ENCODE peak calls at places on chromosomes 5 and 9, in four cellular contexts. One of them, this sample, is unnamed.

GRCh38 chr5:137376127-137376526 is 123.0 kb downstream of the SPOCK1 start:
- DNase-seq in activated CD4-positive, alpha-beta T cell treated with anti-CD3 and anti-CD28 coated beads, Interleukin-2, amount 50 U/mL, for 1 hour: no peak
- DNase-seq in AML-193: no peak
- DNase-seq in T follicular helper cell: no peak
- DNase-seq in this sample: no peak

GRCh38 chr5:131607418-131607817 is 27.6 kb downstream of the RAPGEF6 start:
- DNase-seq in T follicular helper cell: no peak
- DNase-seq in activated CD4-positive, alpha-beta T cell treated with anti-CD3 and anti-CD28 coated beads, Interleukin-2, amount 50 U/mL, for 1 hour: no peak
- DNase-seq in AML-193: no peak
- DNase-seq in this sample: no peak

GRCh38 chr9:11340656-11341055 is 727.9 kb upstream of the PTPRD start:
- DNase-seq in activated CD4-positive, alpha-beta T cell treated with anti-CD3 and anti-CD28 coated beads, Interleukin-2, amount 50 U/mL, for 1 hour: no peak
- DNase-seq in AML-193: no peak
- DNase-seq in T follicular helper cell: no peak
- DNase-seq in this sample: no peak

GRCh38 chr5:140358738-140359310 is 1.2 kb upstream of the SLC4A9 start:
- DNase-seq in activated CD4-positive, alpha-beta T cell treated with anti-CD3 and anti-CD28 coated beads, Interleukin-2, amount 50 U/mL, for 1 hour: no peak
- DNase-seq in AML-193: no peak
- DNase-seq in T follicular helper cell: no peak
- DNase-seq in this sample: no peak

GRCh38 chr5:74394543-74394923 is 246.0 kb downstream of the ENC1 start:
- DNase-seq in activated CD4-positive, alpha-beta T cell treated with anti-CD3 and anti-CD28 coated beads, Interleukin-2, amount 50 U/mL, for 1 hour: no peak
- DNase-seq in T follicular helper cell: no peak
- DNase-seq in AML-193: peak; percentile 35
- DNase-seq in this sample: no peak

GRCh38 chr5:96868603-96869371 is 7.5 kb upstream of the ERAP2 start:
- DNase-seq in T follicular helper cell: no peak
- DNase-seq in activated CD4-positive, alpha-beta T cell treated with anti-CD3 and anti-CD28 coated beads, Interleukin-2, amount 50 U/mL, for 1 hour: no peak
- DNase-seq in AML-193: peak; percentile 73
- DNase-seq in this sample: peak; percentile 61

GRCh38 chr5:65142511-65143011 is 339.2 kb downstream of the ADAMTS6 start:
- DNase-seq in activated CD4-positive, alpha-beta T cell treated with anti-CD3 and anti-CD28 coated beads, Interleukin-2, amount 50 U/mL, for 1 hour: no peak
- DNase-seq in T follicular helper cell: no peak
- DNase-seq in AML-193: no peak
- DNase-seq in this sample: no peak

GRCh38 chr5:10671041-10672008 is 89.7 kb downstream of the DAP start:
- DNase-seq in activated CD4-positive, alpha-beta T cell treated with anti-CD3 and anti-CD28 coated beads, Interleukin-2, amount 50 U/mL, for 1 hour: no peak
- DNase-seq in AML-193: no peak
- DNase-seq in T follicular helper cell: no peak
- DNase-seq in this sample: no peak

GRCh38 chr9:36407122-36407723 is 7.2 kb upstream of the RNF38 start:
- DNase-seq in T follicular helper cell: peak; percentile 43
- DNase-seq in activated CD4-positive, alpha-beta T cell treated with anti-CD3 and anti-CD28 coated beads, Interleukin-2, amount 50 U/mL, for 1 hour: peak; percentile 58
- DNase-seq in AML-193: peak; percentile 79
- DNase-seq in this sample: peak; percentile 65

GRCh38 chr5:4042311-4042710 is 446.7 kb downstream of the IRX1 start:
- DNase-seq in AML-193: no peak
- DNase-seq in T follicular helper cell: no peak
- DNase-seq in activated CD4-positive, alpha-beta T cell treated with anti-CD3 and anti-CD28 coated beads, Interleukin-2, amount 50 U/mL, for 1 hour: no peak
- DNase-seq in this sample: no peak